ENCODE peak calls at places on chromosomes 3 and 15, in four cellular contexts. O, S, K and F are unnamed samples.

GRCh38 chr3:127444761-127445160 is 145.8 kb downstream of the TPRA1 start:
- DNase-seq in K (no peak), S (no peak), O (no peak), F (no peak)

GRCh38 chr15:75669191-75669878 is 21.6 kb downstream of the SNX33 start:
- DNase-seq in S (no peak), O (no peak), K (peak; percentile 27), F (peak; percentile 84)

GRCh38 chr3:169348981-169349942 is 314.2 kb downstream of the MECOM start:
- DNase-seq in O (no peak), S (no peak), K (no peak), F (peak; percentile 97)

GRCh38 chr3:34483290-34483887 is 685.0 kb downstream of the PDCD6IP start:
- DNase-seq in K (no peak), S (no peak), O (no peak), F (no peak)

GRCh38 chr15:78931439-78931981 is 13.3 kb downstream of the CTSH start:
- DNase-seq in K (no peak), S (no peak), O (no peak), F (no peak)

GRCh38 chr3:157376596-157377300 is 59.9 kb upstream of the PTX3 start:
- DNase-seq in S (no peak), K (no peak), O (no peak), F (no peak)

GRCh38 chr15:101014921-101015841 is 96.0 kb downstream of the LRRK1 start:
- DNase-seq in S (peak; percentile 68), O (peak; percentile 58), K (peak; percentile 47), F (peak; percentile 75)

GRCh38 chr3:61776390-61776789 is 215.0 kb downstream of the PTPRG start:
- DNase-seq in S (no peak), K (no peak), O (no peak), F (no peak)

GRCh38 chr3:116474356-116475200 is 29.3 kb upstream of the LSAMP start:
- DNase-seq in K (no peak), O (no peak), S (peak; percentile 20), F (no peak)

GRCh38 chr3:177705976-177706866 is 508.9 kb upstream of the TBL1XR1 start:
- DNase-seq in K (no peak), S (no peak), O (no peak), F (no peak)

GRCh38 chr3:187889601-187890404 is 144.5 kb upstream of the BCL6 start:
- DNase-seq in K (peak; percentile 42), O (peak; percentile 20), S (peak; percentile 65), F (no peak)

GRCh38 chr3:187889106-187889505 is 143.8 kb upstream of the BCL6 start:
- DNase-seq in K (no peak), S (no peak), O (no peak), F (no peak)

DNA sequence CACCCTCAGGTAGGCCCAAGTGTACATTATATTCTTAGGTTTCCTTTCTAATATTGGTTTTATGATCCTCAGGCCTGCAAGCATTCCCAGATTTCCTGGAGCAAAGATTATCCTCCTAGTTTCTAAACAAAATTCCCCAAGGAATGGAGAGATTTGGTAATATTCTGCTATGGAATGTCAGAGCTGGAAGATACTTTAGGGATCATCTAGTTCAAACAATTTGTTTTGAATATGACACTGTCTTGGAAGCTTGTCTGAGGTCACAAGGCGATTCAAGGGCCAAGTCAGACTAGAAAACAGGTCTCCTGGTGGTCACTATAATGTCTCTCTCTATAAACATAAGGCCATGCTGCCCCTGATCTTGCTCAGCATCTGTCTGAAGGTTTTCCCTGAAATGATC is 143.4 kb upstream of the BCL6 start:
- DNase-seq in K (no peak), S (no peak), O (no peak), F (no peak)
- H3K4me3 ChIP-seq in K (no peak overlapping the region), S (no peak overlapping the region), O (no peak overlapping the region), F (no peak overlapping the region)

DNA sequence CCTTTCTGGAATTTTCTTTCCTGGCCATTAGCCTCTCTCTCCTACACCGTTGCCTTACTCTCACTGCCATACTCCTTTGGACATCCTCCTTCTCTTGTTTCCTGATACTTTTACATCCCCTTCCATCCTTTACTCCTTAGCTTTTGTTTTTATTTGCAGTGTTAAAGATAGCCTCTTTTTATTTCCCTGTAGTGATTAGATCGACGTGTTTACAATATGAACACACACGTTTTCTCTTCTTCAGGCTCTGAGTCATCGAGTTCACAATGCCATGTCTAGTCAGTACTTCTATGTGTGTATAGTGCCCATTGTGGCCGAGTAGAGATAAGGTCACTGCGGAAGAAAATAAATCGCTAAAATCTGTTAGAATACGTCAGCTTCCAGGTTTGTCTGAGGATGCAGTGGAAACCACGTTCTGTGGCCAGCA is 208.5 kb downstream of the LPP start:
- DNase-seq in K (peak; percentile 24), O (no peak), S (peak; percentile 95), F (peak; percentile 95)
- H3K27ac ChIP-seq in K (no peak overlapping the region), O (no peak overlapping the region), S (no peak overlapping the region), F (peak overlapping the region; percentile 48)

GRCh38 chr3:42194943-42195510 is 71.0 kb downstream of the CCK start:
- DNase-seq in K (peak; percentile 45), S (no peak), O (no peak), F (no peak)
- H3K4me2 ChIP-seq in K (no peak overlapping the region), S (no peak overlapping the region), O (peak overlapping the region; percentile 85), F (no peak overlapping the region)

GRCh38 chr3:45145681-45146614 is at the start of gene CDCP1:
- DNase-seq in K (no peak), S (peak; percentile 43), O (no peak), F (peak; percentile 81)
- H3K4me3 ChIP-seq in K (peak within 1 kb of the TSS; percentile 73), S (peak within 1 kb of the TSS; percentile 89), O (no peak within 1 kb of the TSS), F (peak within 1 kb of the TSS; percentile 98)